ENCODE peak calls at places on chromosome 3, in ten cellular contexts. D is astrocyte of the spinal cord; Y is globus pallidus; S is AG08395; X is stimulated activated CD4-positive, alpha-beta T cell treated with anti-CD3 and anti-CD28 coated beads, Interleukin-1b, Interleukin-23, amount 100 ng/mL, for 48 hours; R is adrenal gland; O is psoas muscle; B is pancreas; T is left cardiac atrium; I is stimulated activated naive CD8-positive, alpha-beta T cell treated with anti-CD3 and anti-CD28 coated beads, Interleukin-15, Interleukin-2, amounts not matched to agents 100 U/mL and 50 U/mL, for 24 hours. Q is an unnamed sample.

GRCh38 chr3:17087509-17087908 is 202.8 kb downstream of the PLCL2 start:
- DNase-seq in B (no peak), O (no peak), D (no peak), T (no peak), X (no peak), Y (no peak), S (no peak), I (no peak), R (no peak), Q (no peak)

GRCh38 chr3:185332026-185332735 is 30.8 kb upstream of the MAP3K13 start:
- DNase-seq in R (no peak), O (no peak), Y (peak; percentile 26), I (no peak), D (peak; percentile 71), B (no peak), S (no peak), T (no peak), X (no peak), Q (no peak)

GRCh38 chr3:49277357-49277723 is 308 bp upstream of the C3orf62 start:
- DNase-seq in T (no peak), Y (peak; percentile 20), X (no peak), D (no peak), R (no peak), B (no peak), I (no peak), O (no peak), S (no peak), Q (no peak)

GRCh38 chr3:70824785-70825184 is 512.3 kb upstream of the MDFIC2 start:
- DNase-seq in Y (no peak), I (no peak), R (no peak), X (no peak), T (no peak), O (no peak), B (no peak), D (peak; percentile 88), S (peak; percentile 37), Q (no peak)

GRCh38 chr3:33831053-33831452 is 32.6 kb downstream of the PDCD6IP start:
- DNase-seq in D (no peak), I (no peak), T (no peak), S (no peak), Y (no peak), O (no peak), X (no peak), R (no peak), B (no peak), Q (no peak)

GRCh38 chr3:151263126-151263525 is 15.2 kb downstream of the P2RY14 start:
- DNase-seq in S (peak; percentile 38), I (no peak), R (no peak), T (no peak), Y (no peak), D (no peak), B (no peak), X (no peak), O (no peak), Q (no peak)

GRCh38 chr3:134883697-134884385 is 88.8 kb downstream of the EPHB1 start:
- DNase-seq in B (no peak), X (no peak), Y (no peak), T (no peak), R (no peak), I (no peak), S (peak; percentile 67), D (no peak), O (peak; percentile 62), Q (no peak)

GRCh38 chr3:52912885-52913731 is 15.8 kb upstream of the STIMATE start:
- DNase-seq in I (no peak), T (no peak), R (no peak), D (no peak), O (no peak), B (no peak), S (no peak), X (no peak), Y (no peak), Q (no peak)

GRCh38 chr3:123843668-123844067 is 40.5 kb downstream of the MYLK start:
- DNase-seq in R (no peak), S (peak; percentile 42), D (peak; percentile 73), T (no peak), Y (no peak), O (no peak), I (no peak), B (no peak), X (no peak), Q (no peak)

GRCh38 chr3:45595364-45596154 is 1.0 kb downstream of the LIMD1 start:
- DNase-seq in B (peak; percentile 78), I (no peak), D (no peak), O (peak; percentile 90), R (no peak), S (no peak), X (no peak), T (peak; percentile 64), Y (no peak), Q (no peak)

GRCh38 chr3:71232895-71233294 is 350.6 kb downstream of the FOXP1 start:
- DNase-seq in S (no peak), B (no peak), Y (no peak), R (no peak), X (no peak), T (no peak), O (no peak), I (no peak), D (no peak), Q (no peak)

GRCh38 chr3:115632026-115632425 is 8.7 kb downstream of the GAP43 start:
- DNase-seq in I (no peak), T (no peak), X (no peak), O (no peak), S (no peak), Y (no peak), D (no peak), B (no peak), R (no peak), Q (no peak)

GRCh38 chr3:377158-377561 is 180.6 kb downstream of the CHL1 start:
- DNase-seq in I (no peak), S (no peak), X (no peak), D (peak; percentile 44), R (no peak), B (no peak), Y (no peak), O (no peak), T (no peak), Q (no peak)

GRCh38 chr3:18725668-18726407 is 300.7 kb upstream of the SATB1 start:
- DNase-seq in O (no peak), D (no peak), Y (no peak), T (no peak), I (peak; percentile 55), S (no peak), X (peak; percentile 29), B (no peak), R (no peak), Q (no peak)

GRCh38 chr3:128497305-128498126 is 4.5 kb upstream of the GATA2 start:
- DNase-seq in O (peak; percentile 74), S (peak; percentile 68), X (peak; percentile 58), Y (peak; percentile 65), T (peak; percentile 83), R (peak; percentile 90), D (no peak), B (peak; percentile 88), I (peak; percentile 82), Q (no peak)

GRCh38 chr3:49650651-49651050 is 23.5 kb upstream of the APEH start:
- DNase-seq in B (no peak), R (no peak), O (peak; percentile 31), X (no peak), S (no peak), T (no peak), Y (no peak), D (no peak), I (no peak), Q (no peak)

GRCh38 chr3:52022323-52023100 is 26.8 kb upstream of the RPL29 start:
- DNase-seq in D (no peak), Y (no peak), S (peak; percentile 72), O (peak; percentile 86), B (no peak), T (peak; percentile 58), X (no peak), I (no peak), R (peak; percentile 79), Q (no peak)

GRCh38 chr3:111735271-111735758 is 123.8 kb upstream of the PHLDB2 start:
- DNase-seq in B (no peak), S (peak; percentile 62), X (peak; percentile 25), T (no peak), R (no peak), Y (no peak), I (peak; percentile 14), D (peak; percentile 92), O (no peak), Q (no peak)

GRCh38 chr3:139199421-139200010 is 144.3 kb upstream of the MRPS22 start:
- DNase-seq in D (no peak), Y (no peak), B (no peak), R (no peak), T (no peak), I (no peak), O (no peak), X (no peak), S (no peak), Q (no peak)

GRCh38 chr3:190127797-190128196 is 7.1 kb upstream of the P3H2 start:
- DNase-seq in X (no peak), T (no peak), I (no peak), Y (no peak), D (no peak), O (no peak), R (no peak), S (no peak), B (no peak), Q (no peak)

GRCh38 chr3:133928136-133928893 is 32.6 kb upstream of the RAB6B start:
- DNase-seq in S (no peak), T (no peak), I (no peak), X (no peak), Y (no peak), B (no peak), D (no peak), O (no peak), R (no peak), Q (no peak)

Q was measured in NK-92 treated with Interleukin-12 subunit alpha and Interleukin-12 subunit beta, amount 100 ng/mL, for 24 hours.